ENCODE peak calls at places on chromosomes 6 and 20, in four cellular contexts. Y is HepG2, G is K562, A is GM12878. T is an unnamed sample.

GRCh38 chr6:124053315-124053714 is 249.7 kb downstream of the NKAIN2 start:
- DNase-seq in Y (no peak), G (no peak), A (no peak), T (no peak)

GRCh38 chr6:44480097-44480539 is 92.6 kb downstream of the CDC5L start:
- DNase-seq in A (no peak), Y (no peak), G (no peak), T (no peak)

GRCh38 chr6:106159531-106159940 is 73.4 kb downstream of the PRDM1 start:
- DNase-seq in A (no peak), G (no peak), Y (no peak), T (no peak)

GRCh38 chr6:38671885-38672467 is 31.0 kb downstream of the GLO1 start:
- DNase-seq in A (peak), Y (peak), G (peak), T (peak)

GRCh38 chr6:137307163-137307851 is 88.1 kb upstream of the IFNGR1 start:
- DNase-seq in G (no peak), A (no peak), Y (no peak), T (no peak)

GRCh38 chr6:41013473-41014153 is 25.4 kb downstream of the UNC5CL start:
- DNase-seq in Y (no peak), A (no peak), G (no peak), T (no peak)

GRCh38 chr6:73452107-73452461 is at the start of gene CGAS:
- DNase-seq in G (no peak), A (no peak), Y (no peak), T (no peak)

GRCh38 chr20:21643417-21643816 is 62.0 kb upstream of the PAX1 start:
- DNase-seq in G (no peak), A (no peak), Y (no peak), T (no peak)

GRCh38 chr6:44044154-44044539 is 83.1 kb downstream of the MRPL14 start:
- DNase-seq in Y (peak), G (no peak), A (no peak), T (no peak)

GRCh38 chr6:20319520-20320357 is 81.9 kb upstream of the E2F3 start:
- DNase-seq in Y (no peak), A (peak), G (no peak), T (no peak)

GRCh38 chr6:42960243-42961019 is at the start of gene GNMT:
- DNase-seq in Y (peak), A (no peak), G (no peak), T (no peak)

GRCh38 chr20:33894798-33895197 is 83.7 kb downstream of the CHMP4B start:
- DNase-seq in G (no peak), A (no peak), Y (no peak), T (no peak)

GRCh38 chr6:28634406-28634757 is 108.7 kb downstream of the GPX5 start:
- DNase-seq in G (no peak), A (no peak), Y (no peak), T (no peak)

GRCh38 chr20:53425930-53426329 is 167.7 kb downstream of the ZNF217 start:
- DNase-seq in Y (peak), G (no peak), A (no peak), T (no peak)

GRCh38 chr6:166619912-166620311 is 7.1 kb downstream of the RPS6KA2 start:
- DNase-seq in Y (no peak), G (no peak), A (no peak), T (no peak)

GRCh38 chr20:40689943-40690835 is 1.2 kb upstream of the MAFB start:
- DNase-seq in G (peak), A (no peak), Y (peak), T (peak)

GRCh38 chr6:114063956-114064355 is 93.0 kb upstream of the HDAC2 start:
- DNase-seq in A (no peak), Y (no peak), G (no peak), T (no peak)

GRCh38 chr6:166297606-166298005 is 10.6 kb downstream of the PRR18 start:
- DNase-seq in A (no peak), Y (no peak), G (no peak), T (no peak)

GRCh38 chr6:111718326-111718725 is 112.6 kb upstream of the TRAF3IP2 start:
- DNase-seq in A (no peak), G (no peak), Y (no peak), T (no peak)
- TF ChIP-seq SP1 in A (no peak), G (no peak), Y (no peak), T (no peak)

GRCh38 chr6:108295676-108296075 is 822 bp downstream of the AFG1L start:
- DNase-seq in Y (no peak), A (no peak), G (no peak), T (no peak)
- TF ChIP-seq FOXK2 in Y (no peak), A (no peak), G (no peak), T (no peak)

GRCh38 chr20:56710577-56711465 is 81.7 kb downstream of the TFAP2C start:
- DNase-seq in A (no peak), G (no peak), Y (no peak), T (no peak)
- TF ChIP-seq SP1 in A (no peak), G (no peak), Y (no peak), T (no peak)

GRCh38 chr6:87364602-87365252 is 20.1 kb downstream of the C6orf163 start:
- DNase-seq in G (peak), Y (no peak), A (no peak), T (no peak)
- TF ChIP-seq FOXK2 in G (no peak), Y (no peak), A (no peak), T (no peak)

DNA sequence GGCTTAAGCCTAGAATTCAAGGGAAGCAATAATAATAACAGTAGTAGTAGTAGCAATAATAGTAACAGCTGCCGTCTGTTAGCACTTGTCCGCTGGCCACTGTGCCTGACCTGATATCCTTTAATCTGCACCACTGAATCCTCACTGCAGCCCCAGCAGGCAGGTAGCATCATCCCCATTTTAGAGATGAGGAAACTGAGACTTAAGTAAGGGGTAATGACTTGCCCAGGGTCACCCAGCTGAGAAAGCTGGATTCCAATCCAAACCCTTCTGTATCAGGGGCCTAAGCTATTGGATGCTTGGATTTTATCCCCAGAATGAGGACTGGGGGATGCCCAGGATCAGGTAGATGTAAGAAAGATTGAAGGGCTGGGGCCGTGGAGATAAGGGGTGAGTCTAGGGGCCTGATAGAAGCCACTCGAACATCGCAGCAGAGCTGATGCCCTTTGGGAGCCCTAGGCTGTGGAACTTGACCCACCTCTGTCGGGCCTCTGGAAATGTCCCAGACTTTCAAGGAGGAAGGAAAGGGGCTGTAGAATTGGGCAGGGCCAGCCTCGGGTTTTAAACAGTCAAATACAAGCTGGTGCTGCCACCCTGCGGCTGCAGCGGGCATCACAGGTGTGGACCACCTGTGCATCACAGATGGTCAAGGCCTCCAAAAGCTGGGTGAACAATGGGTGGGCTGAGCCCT is 102.1 kb upstream of the MYL9 start:
- DNase-seq in G (peak), A (no peak), Y (peak), T (peak)
- TF ChIP-seq SP1 in G (no peak), A (no peak), Y (no peak), T (no peak)

GRCh38 chr6:112691289-112691688 is 344.2 kb downstream of the RFPL4B start:
- DNase-seq in G (no peak), Y (no peak), A (no peak), T (no peak)

GRCh38 chr6:112694986-112695385 is 347.9 kb downstream of the RFPL4B start:
- DNase-seq in Y (no peak), G (no peak), A (no peak), T (no peak)

GRCh38 chr6:112690497-112691202 is 343.5 kb downstream of the RFPL4B start:
- DNase-seq in G (no peak), A (no peak), Y (no peak), T (no peak)
- TF ChIP-seq FOXK2 in G (no peak), A (no peak), Y (no peak), T (no peak)

GRCh38 chr20:56345911-56346310 is 12.9 kb upstream of the FAM210B start:
- DNase-seq in Y (no peak), G (no peak), A (no peak), T (no peak)

GRCh38 chr20:56347628-56348305 is 11.0 kb upstream of the FAM210B start:
- DNase-seq in G (no peak), Y (no peak), A (no peak), T (no peak)

GRCh38 chr20:56350842-56351241 is 7.9 kb upstream of the FAM210B start:
- DNase-seq in G (no peak), A (no peak), Y (no peak), T (no peak)

GRCh38 chr20:56348746-56349145 is 10.0 kb upstream of the FAM210B start:
- DNase-seq in A (no peak), G (no peak), Y (no peak), T (no peak)

GRCh38 chr20:56348306-56348695 is 10.5 kb upstream of the FAM210B start:
- DNase-seq in A (no peak), Y (peak), G (no peak), T (no peak)
- TF ChIP-seq SP1 in A (no peak), Y (no peak), G (no peak), T (no peak)

GRCh38 chr6:107601406-107601805 is 111.5 kb downstream of the SOBP start:
- DNase-seq in Y (no peak), A (no peak), G (no peak), T (no peak)
- TF ChIP-seq FOXK2 in Y (no peak), A (no peak), G (no peak), T (no peak)

DNA sequence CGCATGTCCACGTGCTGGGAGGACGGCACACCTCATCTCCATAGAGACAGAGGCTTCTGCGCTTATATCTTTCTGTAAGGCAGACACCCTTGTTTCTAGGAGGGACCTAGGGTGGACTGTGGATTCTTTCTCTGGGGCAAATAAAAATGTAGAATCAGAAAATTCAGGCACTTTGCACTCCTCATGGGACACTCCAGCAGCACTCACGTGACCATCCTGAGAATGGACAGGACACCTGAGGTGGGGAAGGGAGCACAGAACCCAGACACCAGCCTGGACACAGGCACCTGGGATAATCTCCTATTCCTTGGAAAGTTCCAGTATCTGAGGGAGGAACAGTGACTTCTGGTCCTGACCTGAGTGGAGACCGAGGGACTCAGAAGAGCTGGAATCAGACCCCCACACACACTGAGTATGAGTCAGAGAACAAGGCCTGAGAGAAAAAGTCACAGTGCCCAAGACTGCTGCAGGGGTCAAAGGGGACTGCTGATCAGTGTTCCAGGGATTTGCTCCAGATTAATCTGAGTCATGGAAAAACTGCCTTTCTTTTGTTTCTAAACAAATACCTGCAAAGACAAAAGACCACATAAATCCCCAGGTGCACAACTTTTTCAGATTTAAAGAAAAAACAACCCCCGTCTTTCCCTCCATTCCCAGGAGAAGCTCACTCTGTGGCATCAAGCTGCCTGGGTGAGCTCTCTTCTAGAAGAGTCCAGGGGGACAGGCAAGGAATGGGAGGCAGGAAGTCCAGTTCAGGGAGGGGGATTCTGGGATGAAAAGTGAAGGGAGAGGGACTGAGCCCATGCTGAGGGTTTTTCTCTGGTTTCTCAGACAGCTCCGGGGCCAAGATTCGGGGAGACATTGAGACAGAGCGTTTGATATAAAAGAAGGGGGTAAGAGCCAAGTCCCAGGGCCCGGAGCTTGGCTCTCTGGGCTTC is 35.6 kb upstream of the MICB start:
- DNase-seq in Y (no peak), G (no peak), A (no peak), T (no peak)
- TF ChIP-seq SP1 in Y (no peak), G (no peak), A (no peak), T (no peak)

T was measured in HEK293T.